ENCODE peak calls at places on chromosomes 5 and 9, in eight cellular contexts. N, B, P, C, M, E, T and X are unnamed samples.

GRCh38 chr5:44318883-44319282 is 70.3 kb downstream of the FGF10 start:
- DNase-seq in N (no peak), B (no peak), P (no peak), C (no peak), M (no peak), E (no peak), T (no peak), X (no peak)

GRCh38 chr5:2685651-2686050 is 65.8 kb downstream of the IRX2 start:
- DNase-seq in N (no peak), B (no peak), P (no peak), C (no peak), M (no peak), E (no peak), T (no peak), X (no peak)

GRCh38 chr9:71681104-71681707 is 87.1 kb downstream of the CEMIP2 start:
- DNase-seq in N (no peak), B (no peak), P (no peak), C (no peak), M (no peak), E (no peak), T (no peak), X (no peak)

GRCh38 chr5:113202904-113203716 is 226.5 kb downstream of the DCP2 start:
- DNase-seq in N (peak; percentile 97), B (peak; percentile 85), P (no peak), C (no peak), M (no peak), E (no peak), T (no peak), X (no peak)

GRCh38 chr5:124162782-124163532 is 583.5 kb downstream of the ZNF608 start:
- DNase-seq in N (no peak), B (peak; percentile 39), P (peak; percentile 78), C (no peak), M (no peak), E (no peak), T (no peak), X (no peak)

GRCh38 chr9:37966443-37967271 is 62.7 kb upstream of the SLC25A51 start:
- DNase-seq in N (peak; percentile 20), B (peak; percentile 35), P (no peak), C (no peak), M (no peak), E (no peak), T (no peak), X (no peak)

GRCh38 chr9:1759901-1760300 is 255.2 kb upstream of the SMARCA2 start:
- DNase-seq in N (no peak), B (no peak), P (no peak), C (no peak), M (no peak), E (no peak), T (no peak), X (no peak)

GRCh38 chr5:174312641-174313040 is 267.1 kb downstream of the NSG2 start:
- DNase-seq in N (no peak), B (no peak), P (no peak), C (no peak), M (no peak), E (no peak), T (no peak), X (no peak)

GRCh38 chr5:38556599-38557308 is at the start of gene LIFR:
- DNase-seq in N (peak; percentile 77), B (peak; percentile 73), P (peak; percentile 82), C (peak; percentile 26), M (no peak), E (peak; percentile 52), T (peak; percentile 96), X (peak; percentile 77)

GRCh38 chr9:108836771-108837170 is 19.0 kb downstream of the ACTL7B start:
- DNase-seq in N (no peak), B (peak; percentile 42), P (no peak), C (no peak), M (no peak), E (no peak), T (no peak), X (no peak)

GRCh38 chr5:150227606-150228273 is 37.9 kb downstream of the SLC6A7 start:
- DNase-seq in N (no peak), B (peak; percentile 92), P (no peak), C (no peak), M (no peak), E (no peak), T (peak; percentile 70), X (no peak)

GRCh38 chr9:19181556-19181955 is 48.9 kb upstream of the DENND4C start:
- DNase-seq in N (no peak), B (no peak), P (no peak), C (no peak), M (no peak), E (no peak), T (no peak), X (no peak)

GRCh38 chr9:79572032-79572890 is 496 bp downstream of the TLE4 start:
- DNase-seq in N (peak; percentile 71), B (peak; percentile 51), P (peak; percentile 36), C (no peak), M (peak; percentile 80), E (peak; percentile 38), T (peak; percentile 77), X (no peak)

GRCh38 chr9:133889498-133890301 is 102.4 kb downstream of the VAV2 start:
- DNase-seq in N (no peak), B (peak; percentile 27), P (peak; percentile 78), C (no peak), M (no peak), E (no peak), T (no peak), X (no peak)

GRCh38 chr9:100700689-100701318 is 122.9 kb downstream of the CAVIN4 start:
- DNase-seq in N (no peak), B (peak; percentile 13), P (peak; percentile 69), C (no peak), M (peak; percentile 31), E (no peak), T (no peak), X (peak; percentile 39)